ENCODE peak calls at places on chromosomes 12 and 14, in six cellular contexts. X is endothelial cell of umbilical vein, Z is WERI-Rb-1, W is heart right ventricle, F is suprapubic skin, G is left ventricle myocardium inferior. T is an unnamed sample.
A peak's percentile ranks its signal among the peaks of the same experiment; 100 is the strongest.

GRCh38 chr14:105979446-105979845 is 453.1 kb downstream of the TMEM121 start:
- DNase-seq in X (no peak), Z (no peak), W (no peak), F (no peak), G (no peak), T (no peak)

GRCh38 chr12:87679262-87679661 is 349.9 kb downstream of the C12orf50 start:
- DNase-seq in X (no peak), Z (no peak), W (no peak), F (no peak), G (no peak), T (no peak)

GRCh38 chr12:111170559-111170958 is 198.3 kb downstream of the PHETA1 start:
- DNase-seq in X (no peak), Z (no peak), W (no peak), F (no peak), G (no peak), T (no peak)

GRCh38 chr12:39605501-39605900 is 14.1 kb downstream of the ABCD2 start:
- DNase-seq in X (no peak), Z (no peak), W (no peak), F (no peak), G (no peak), T (no peak)

GRCh38 chr12:132561784-132562156 is 48.6 kb downstream of the LRCOL1 start:
- DNase-seq in X (no peak), Z (peak; percentile 62), W (no peak), F (no peak), G (no peak), T (peak; percentile 35)

GRCh38 chr12:132429932-132430643 is 59.9 kb upstream of the FBRSL1 start:
- DNase-seq in X (no peak), Z (peak; percentile 96), W (no peak), F (no peak), G (no peak), T (peak; percentile 76)

GRCh38 chr14:69333791-69334337 is 64.2 kb downstream of the ERH start:
- DNase-seq in X (no peak), Z (no peak), W (no peak), F (no peak), G (no peak), T (no peak)

GRCh38 chr14:72651715-72652114 is 242.2 kb downstream of the DPF3 start:
- DNase-seq in X (no peak), Z (no peak), W (no peak), F (no peak), G (no peak), T (no peak)

GRCh38 chr12:27498159-27498558 is 25.8 kb upstream of the PPFIBP1 start:
- DNase-seq in X (no peak), Z (no peak), W (no peak), F (no peak), G (no peak), T (peak; percentile 31)

GRCh38 chr14:69002069-69002468 is 23.0 kb upstream of the ACTN1 start:
- DNase-seq in X (no peak), Z (peak; percentile 31), W (peak; percentile 67), F (no peak), G (no peak), T (no peak)

GRCh38 chr12:62717636-62718035 is 217.3 kb downstream of the PPM1H start:
- DNase-seq in X (no peak), Z (no peak), W (no peak), F (no peak), G (no peak), T (no peak)

GRCh38 chr12:68786929-68787328 is 21.0 kb upstream of the MDM2 start:
- DNase-seq in X (no peak), Z (no peak), W (no peak), F (no peak), G (no peak), T (no peak)

GRCh38 chr12:104506691-104507401 is 50.1 kb downstream of the CHST11 start:
- DNase-seq in X (no peak), Z (no peak), W (peak; percentile 68), F (no peak), G (peak; percentile 20), T (no peak)

GRCh38 chr12:97299867-97300266 is 162.7 kb upstream of the RMST start:
- DNase-seq in X (no peak), Z (no peak), W (no peak), F (no peak), G (no peak), T (no peak)

GRCh38 chr12:46024099-46024498 is 33.7 kb upstream of the SCAF11 start:
- DNase-seq in X (no peak), Z (no peak), W (no peak), F (no peak), G (no peak), T (no peak)

GRCh38 chr12:21026302-21026701 is 104.7 kb upstream of the SLCO1B1 start:
- DNase-seq in X (no peak), Z (no peak), W (no peak), F (no peak), G (no peak), T (no peak)

GRCh38 chr12:39619316-39619659 is 315 bp downstream of the ABCD2 start:
- DNase-seq in X (no peak), Z (peak; percentile 33), W (no peak), F (no peak), G (no peak), T (no peak)

GRCh38 chr12:131092911-131093901 is 139.5 kb downstream of the ADGRD1 start:
- DNase-seq in X (no peak), Z (no peak), W (no peak), F (peak; percentile 69), G (no peak), T (peak; percentile 50)

GRCh38 chr12:67920432-67920831 is 68.8 kb upstream of the IFNG-AS1 start:
- DNase-seq in X (no peak), Z (no peak), W (no peak), F (no peak), G (no peak), T (no peak)

GRCh38 chr12:52927964-52928363 is 21.0 kb upstream of the KRT18 start:
- DNase-seq in X (no peak), Z (no peak), W (no peak), F (no peak), G (no peak), T (no peak)

GRCh38 chr12:40331886-40332285 is 107.1 kb downstream of the LRRK2 start:
- DNase-seq in X (no peak), Z (no peak), W (no peak), F (no peak), G (no peak), T (no peak)

GRCh38 chr14:92470215-92470614 is 43.4 kb upstream of the RIN3 start:
- DNase-seq in X (no peak), Z (no peak), W (no peak), F (no peak), G (no peak), T (no peak)

GRCh38 chr14:41607966-41608663 is 1.4 kb downstream of the LRFN5 start:
- DNase-seq in X (no peak), Z (no peak), W (no peak), F (peak; percentile 79), G (no peak), T (no peak)
- H3K27me3 ChIP-seq in X (peaks cover 45% of the 10 kb centered on the region), Z (peaks cover 87% of the 10 kb centered on the region), W (peaks cover 39% of the 10 kb centered on the region), F (peaks cover 62% of the 10 kb centered on the region), G (peaks cover 95% of the 10 kb centered on the region), T (no peaks in the 10 kb centered on the region)

DNA sequence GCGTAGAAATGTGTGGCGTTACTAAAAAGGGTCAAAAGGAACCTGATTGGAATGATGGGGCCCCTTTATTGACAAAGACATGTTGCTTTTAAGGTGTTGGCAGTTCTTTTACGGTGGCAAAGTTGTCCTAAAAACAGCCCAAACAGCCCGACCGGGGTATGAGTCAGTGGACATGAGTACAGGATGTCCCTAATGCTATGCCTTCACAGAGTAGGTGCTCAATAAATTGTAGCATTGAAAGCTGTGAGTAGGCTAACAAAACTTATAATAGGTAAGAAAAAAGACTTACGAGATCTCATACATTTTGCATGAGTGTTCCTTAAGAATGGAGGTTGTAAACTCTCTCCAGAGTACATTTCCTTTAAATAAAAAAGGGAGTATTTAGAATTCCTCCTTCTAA is 2.6 kb downstream of the ELK3 start:
- DNase-seq in X (peak; percentile 59), Z (no peak), W (no peak), F (no peak), G (no peak), T (no peak)
- H3K4me3 ChIP-seq in X (peak overlapping the region; percentile 84), Z (no peak overlapping the region), W (peak overlapping the region; percentile 60), F (peak overlapping the region; percentile 92), G (peak overlapping the region; percentile 88), T (no peak overlapping the region)

DNA sequence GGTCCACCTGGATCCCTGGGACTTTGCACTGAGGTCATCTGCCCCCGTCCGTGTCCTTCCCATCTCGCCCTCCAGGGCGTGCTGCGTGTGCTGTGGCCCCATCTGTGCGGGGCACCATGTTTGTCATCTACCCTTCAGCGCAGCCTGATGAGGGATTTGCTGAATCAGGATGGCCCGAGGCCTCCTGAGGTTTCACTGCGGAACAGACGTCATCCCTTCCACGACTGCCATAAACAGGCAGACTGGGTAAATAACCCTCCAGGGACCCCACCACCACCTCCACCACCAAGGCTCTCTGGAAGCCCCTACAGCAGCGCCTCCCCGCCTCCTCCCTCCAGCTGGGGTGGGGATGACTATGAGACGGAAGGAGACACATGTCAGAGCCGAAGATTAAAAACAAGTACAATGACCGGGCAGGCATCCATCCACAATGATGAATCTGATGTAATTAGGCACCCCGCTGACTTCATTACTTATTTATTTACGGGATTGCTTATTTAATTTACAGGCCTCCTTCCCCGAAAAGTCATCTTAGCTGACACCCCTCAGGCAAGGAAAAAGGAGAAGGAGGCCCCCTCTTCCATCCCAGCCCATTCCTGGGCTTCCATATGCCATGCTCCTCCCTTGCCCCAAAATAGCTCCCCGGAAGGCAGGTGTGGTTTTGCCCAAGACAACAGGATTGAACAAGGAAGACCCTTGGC is 39.4 kb downstream of the NCOR2 start:
- DNase-seq in X (no peak), Z (peak; percentile 84), W (no peak), F (no peak), G (peak; percentile 42), T (no peak)
- TF ChIP-seq CTCF in X (no peak), Z (peak; percentile 65), W (no peak), F (no peak), G (no peak), T (no peak)

DNA sequence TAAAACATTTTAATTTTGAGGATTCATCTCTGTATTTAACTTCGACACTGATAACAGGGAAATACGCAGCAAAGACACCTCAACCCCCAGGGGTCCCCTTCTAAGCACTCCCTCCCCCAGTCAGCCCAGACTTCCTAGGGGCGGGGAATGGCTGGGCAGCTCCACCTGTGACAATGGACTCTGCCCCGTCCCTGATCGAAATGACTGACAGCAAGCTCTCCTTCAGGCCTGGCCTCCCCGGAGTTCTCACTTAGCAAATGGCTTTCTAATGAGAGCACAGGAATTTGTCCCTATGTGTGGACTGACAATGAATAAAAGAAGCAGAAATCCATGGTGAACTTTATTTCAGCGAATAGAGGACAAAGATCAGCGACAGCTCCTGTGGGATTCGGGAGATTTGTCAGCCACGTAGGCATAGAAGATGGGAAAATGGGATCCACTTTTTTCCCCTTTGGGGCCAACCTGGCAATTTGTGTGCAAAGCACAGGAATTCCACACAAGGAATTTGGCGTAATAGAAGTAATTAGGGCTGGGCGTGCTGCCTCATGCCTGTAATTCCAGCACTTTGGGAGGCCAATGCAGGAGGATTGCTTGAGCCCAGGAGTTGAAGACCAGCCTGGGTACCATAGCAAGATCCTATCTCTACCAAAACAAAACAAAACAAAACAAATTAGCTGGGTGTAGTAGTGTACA is 63.8 kb downstream of the TNFAIP2 start:
- DNase-seq in X (no peak), Z (no peak), W (no peak), F (no peak), G (no peak), T (no peak)
- H3K27me3 ChIP-seq in X (peaks cover 17% of the 10 kb centered on the region), Z (no peaks in the 10 kb centered on the region), W (peaks cover 19% of the 10 kb centered on the region), F (peaks cover 10% of the 10 kb centered on the region), G (peaks cover 55% of the 10 kb centered on the region), T (no peaks in the 10 kb centered on the region)